ENCODE peak calls at places on chromosomes 12 and 14, in ten cellular contexts. One of them, this sample, is unnamed.

GRCh38 chr12:69534389-69534822 is 50.9 kb upstream of the CCT2 start:
- DNase-seq in heart right ventricle: no peak
- DNase-seq in kidney: no peak
- DNase-seq in progenitor cell of endocrine pancreas: no peak
- DNase-seq in tibial artery: peak; percentile 71
- DNase-seq in A549: peak; percentile 30
- DNase-seq in pancreas: no peak
- DNase-seq in adrenal gland: peak; percentile 61
- DNase-seq in heart left ventricle: peak; percentile 73
- DNase-seq in AG04450: peak; percentile 98
- DNase-seq in this sample: no peak

GRCh38 chr12:120764766-120765165 is 39.1 kb downstream of the ACADS start:
- DNase-seq in adrenal gland: no peak
- DNase-seq in heart left ventricle: no peak
- DNase-seq in tibial artery: no peak
- DNase-seq in progenitor cell of endocrine pancreas: no peak
- DNase-seq in kidney: no peak
- DNase-seq in heart right ventricle: no peak
- DNase-seq in A549: no peak
- DNase-seq in AG04450: no peak
- DNase-seq in pancreas: no peak
- DNase-seq in this sample: no peak

GRCh38 chr14:72679106-72679505 is 214.8 kb downstream of the DPF3 start:
- DNase-seq in kidney: no peak
- DNase-seq in progenitor cell of endocrine pancreas: no peak
- DNase-seq in adrenal gland: no peak
- DNase-seq in heart right ventricle: peak; percentile 34
- DNase-seq in tibial artery: no peak
- DNase-seq in A549: no peak
- DNase-seq in pancreas: no peak
- DNase-seq in AG04450: no peak
- DNase-seq in heart left ventricle: peak; percentile 55
- DNase-seq in this sample: no peak

GRCh38 chr12:87784350-87784749 is 244.9 kb downstream of the C12orf50 start:
- DNase-seq in tibial artery: no peak
- DNase-seq in adrenal gland: no peak
- DNase-seq in progenitor cell of endocrine pancreas: no peak
- DNase-seq in heart right ventricle: no peak
- DNase-seq in pancreas: peak; percentile 48
- DNase-seq in A549: no peak
- DNase-seq in heart left ventricle: no peak
- DNase-seq in kidney: peak; percentile 41
- DNase-seq in AG04450: no peak
- DNase-seq in this sample: no peak

GRCh38 chr12:76588881-76589565 is 29.5 kb upstream of the OSBPL8 start:
- DNase-seq in heart left ventricle: no peak
- DNase-seq in kidney: no peak
- DNase-seq in A549: no peak
- DNase-seq in progenitor cell of endocrine pancreas: no peak
- DNase-seq in AG04450: peak; percentile 66
- DNase-seq in tibial artery: peak; percentile 39
- DNase-seq in heart right ventricle: no peak
- DNase-seq in adrenal gland: no peak
- DNase-seq in pancreas: no peak
- DNase-seq in this sample: no peak

GRCh38 chr12:77925536-77926108 is 94.9 kb downstream of the NAV3 start:
- DNase-seq in pancreas: peak; percentile 56
- DNase-seq in tibial artery: peak; percentile 61
- DNase-seq in heart right ventricle: peak; percentile 41
- DNase-seq in progenitor cell of endocrine pancreas: peak; percentile 39
- DNase-seq in A549: peak; percentile 66
- DNase-seq in AG04450: peak; percentile 84
- DNase-seq in kidney: peak; percentile 73
- DNase-seq in adrenal gland: peak; percentile 82
- DNase-seq in heart left ventricle: peak; percentile 73
- DNase-seq in this sample: peak; percentile 70

GRCh38 chr12:123105427-123105826 is 45.5 kb downstream of the PITPNM2 start:
- DNase-seq in pancreas: no peak
- DNase-seq in tibial artery: no peak
- DNase-seq in heart left ventricle: peak; percentile 53
- DNase-seq in progenitor cell of endocrine pancreas: no peak
- DNase-seq in kidney: no peak
- DNase-seq in AG04450: no peak
- DNase-seq in heart right ventricle: no peak
- DNase-seq in adrenal gland: no peak
- DNase-seq in A549: no peak
- DNase-seq in this sample: no peak

GRCh38 chr12:51974646-51975045 is 23.1 kb downstream of the ACVR1B start:
- DNase-seq in heart left ventricle: no peak
- DNase-seq in A549: no peak
- DNase-seq in kidney: no peak
- DNase-seq in heart right ventricle: no peak
- DNase-seq in pancreas: no peak
- DNase-seq in AG04450: no peak
- DNase-seq in progenitor cell of endocrine pancreas: no peak
- DNase-seq in adrenal gland: no peak
- DNase-seq in tibial artery: no peak
- DNase-seq in this sample: no peak

GRCh38 chr12:130792926-130793849 is 45.9 kb downstream of the STX2 start:
- DNase-seq in kidney: no peak
- DNase-seq in A549: no peak
- DNase-seq in progenitor cell of endocrine pancreas: no peak
- DNase-seq in heart right ventricle: no peak
- DNase-seq in tibial artery: no peak
- DNase-seq in AG04450: no peak
- DNase-seq in adrenal gland: no peak
- DNase-seq in heart left ventricle: no peak
- DNase-seq in pancreas: no peak
- DNase-seq in this sample: peak; percentile 45

GRCh38 chr12:118061876-118062791 is 1.2 kb upstream of the WSB2 start:
- DNase-seq in pancreas: peak; percentile 65
- DNase-seq in tibial artery: peak; percentile 50
- DNase-seq in adrenal gland: peak; percentile 65
- DNase-seq in heart left ventricle: peak; percentile 47
- DNase-seq in A549: peak; percentile 73
- DNase-seq in progenitor cell of endocrine pancreas: no peak
- DNase-seq in heart right ventricle: peak; percentile 15
- DNase-seq in kidney: peak; percentile 82
- DNase-seq in AG04450: no peak
- DNase-seq in this sample: peak; percentile 20

GRCh38 chr12:100793182-100793581 is 1.4 kb upstream of the ANO4 start:
- DNase-seq in heart left ventricle: no peak
- DNase-seq in tibial artery: no peak
- DNase-seq in AG04450: no peak
- DNase-seq in progenitor cell of endocrine pancreas: no peak
- DNase-seq in heart right ventricle: no peak
- DNase-seq in pancreas: no peak
- DNase-seq in adrenal gland: peak; percentile 18
- DNase-seq in A549: no peak
- DNase-seq in kidney: no peak
- DNase-seq in this sample: no peak

GRCh38 chr12:11653215-11653753 is 3.8 kb downstream of the ETV6 start:
- DNase-seq in pancreas: no peak
- DNase-seq in A549: no peak
- DNase-seq in heart right ventricle: no peak
- DNase-seq in adrenal gland: no peak
- DNase-seq in progenitor cell of endocrine pancreas: no peak
- DNase-seq in kidney: no peak
- DNase-seq in AG04450: no peak
- DNase-seq in tibial artery: no peak
- DNase-seq in heart left ventricle: no peak
- DNase-seq in this sample: no peak

GRCh38 chr12:34402228-34402898 is 380.1 kb downstream of the ALG10 start:
- DNase-seq in AG04450: no peak
- DNase-seq in progenitor cell of endocrine pancreas: peak; percentile 7
- DNase-seq in adrenal gland: peak; percentile 1
- DNase-seq in heart right ventricle: peak; percentile 4
- DNase-seq in heart left ventricle: peak; percentile 2
- DNase-seq in kidney: peak; percentile 56
- DNase-seq in A549: no peak
- DNase-seq in pancreas: peak; percentile 53
- DNase-seq in tibial artery: peak; percentile 11
- DNase-seq in this sample: peak; percentile 2

GRCh38 chr14:56300495-56300894 is 182.3 kb downstream of the PELI2 start:
- DNase-seq in A549: no peak
- DNase-seq in heart left ventricle: no peak
- DNase-seq in AG04450: no peak
- DNase-seq in pancreas: no peak
- DNase-seq in progenitor cell of endocrine pancreas: no peak
- DNase-seq in heart right ventricle: no peak
- DNase-seq in kidney: no peak
- DNase-seq in adrenal gland: no peak
- DNase-seq in tibial artery: no peak
- DNase-seq in this sample: no peak

GRCh38 chr12:77847665-77848431 is 17.2 kb downstream of the NAV3 start:
- DNase-seq in adrenal gland: no peak
- DNase-seq in heart right ventricle: no peak
- DNase-seq in A549: no peak
- DNase-seq in pancreas: no peak
- DNase-seq in heart left ventricle: no peak
- DNase-seq in AG04450: peak; percentile 53
- DNase-seq in kidney: no peak
- DNase-seq in tibial artery: no peak
- DNase-seq in progenitor cell of endocrine pancreas: no peak
- DNase-seq in this sample: no peak

GRCh38 chr12:26101833-26102232 is 23.0 kb downstream of the BHLHE41 start:
- DNase-seq in AG04450: no peak
- DNase-seq in progenitor cell of endocrine pancreas: no peak
- DNase-seq in adrenal gland: no peak
- DNase-seq in heart right ventricle: no peak
- DNase-seq in tibial artery: no peak
- DNase-seq in A549: no peak
- DNase-seq in heart left ventricle: no peak
- DNase-seq in kidney: no peak
- DNase-seq in pancreas: no peak
- DNase-seq in this sample: no peak

GRCh38 chr14:102508410-102508773 is 1.2 kb downstream of the ANKRD9 start:
- DNase-seq in kidney: no peak
- DNase-seq in AG04450: no peak
- DNase-seq in pancreas: no peak
- DNase-seq in adrenal gland: peak; percentile 49
- DNase-seq in tibial artery: no peak
- DNase-seq in progenitor cell of endocrine pancreas: no peak
- DNase-seq in A549: peak; percentile 60
- DNase-seq in heart left ventricle: no peak
- DNase-seq in heart right ventricle: peak; percentile 50
- DNase-seq in this sample: no peak

GRCh38 chr14:54722791-54723432 is 156.0 kb downstream of the SAMD4A start:
- DNase-seq in heart left ventricle: no peak
- DNase-seq in A549: peak; percentile 31
- DNase-seq in AG04450: no peak
- DNase-seq in pancreas: no peak
- DNase-seq in tibial artery: no peak
- DNase-seq in adrenal gland: no peak
- DNase-seq in heart right ventricle: no peak
- DNase-seq in progenitor cell of endocrine pancreas: no peak
- DNase-seq in kidney: no peak
- DNase-seq in this sample: no peak
- TF ChIP-seq CTCF in heart left ventricle: peak; percentile 44
- TF ChIP-seq CTCF in A549: peak; percentile 49
- TF ChIP-seq CTCF in AG04450: no peak
- TF ChIP-seq CTCF in pancreas: no peak
- TF ChIP-seq CTCF in tibial artery: peak; percentile 14
- TF ChIP-seq CTCF in adrenal gland: peak; percentile 36
- TF ChIP-seq CTCF in heart right ventricle: peak; percentile 61
- TF ChIP-seq CTCF in progenitor cell of endocrine pancreas: peak; percentile 26
- TF ChIP-seq CTCF in kidney: peak; percentile 33
- TF ChIP-seq CTCF in this sample: no peak

DNA sequence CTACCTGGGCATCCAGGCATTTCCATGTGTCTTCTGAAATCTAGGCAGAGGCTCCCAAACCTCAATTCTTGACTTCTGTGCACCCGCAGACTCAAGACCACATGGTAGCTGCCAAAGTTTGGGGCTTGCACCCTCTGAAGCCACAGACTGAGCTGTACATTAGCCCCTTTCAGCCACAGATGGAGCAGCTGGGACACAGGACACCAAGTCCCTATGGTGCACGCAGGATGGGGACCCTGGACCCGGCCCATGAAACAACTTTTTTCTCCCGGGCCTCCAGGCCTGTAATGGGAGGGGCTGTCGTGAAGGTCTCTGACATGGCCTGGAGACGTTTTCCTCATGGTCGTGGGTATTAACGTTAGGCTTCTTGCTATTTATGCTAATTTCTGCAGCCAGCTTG is 330.0 kb downstream of the RERGL start:
- DNase-seq in tibial artery: no peak
- DNase-seq in kidney: no peak
- DNase-seq in pancreas: no peak
- DNase-seq in heart left ventricle: no peak
- DNase-seq in heart right ventricle: no peak
- DNase-seq in A549: no peak
- DNase-seq in progenitor cell of endocrine pancreas: no peak
- DNase-seq in AG04450: no peak
- DNase-seq in adrenal gland: no peak
- DNase-seq in this sample: no peak
- TF ChIP-seq CTCF in tibial artery: no peak
- TF ChIP-seq CTCF in kidney: no peak
- TF ChIP-seq CTCF in pancreas: no peak
- TF ChIP-seq CTCF in heart left ventricle: no peak
- TF ChIP-seq CTCF in heart right ventricle: no peak
- TF ChIP-seq CTCF in A549: no peak
- TF ChIP-seq CTCF in progenitor cell of endocrine pancreas: no peak
- TF ChIP-seq CTCF in AG04450: no peak
- TF ChIP-seq CTCF in adrenal gland: no peak
- TF ChIP-seq CTCF in this sample: no peak

DNA sequence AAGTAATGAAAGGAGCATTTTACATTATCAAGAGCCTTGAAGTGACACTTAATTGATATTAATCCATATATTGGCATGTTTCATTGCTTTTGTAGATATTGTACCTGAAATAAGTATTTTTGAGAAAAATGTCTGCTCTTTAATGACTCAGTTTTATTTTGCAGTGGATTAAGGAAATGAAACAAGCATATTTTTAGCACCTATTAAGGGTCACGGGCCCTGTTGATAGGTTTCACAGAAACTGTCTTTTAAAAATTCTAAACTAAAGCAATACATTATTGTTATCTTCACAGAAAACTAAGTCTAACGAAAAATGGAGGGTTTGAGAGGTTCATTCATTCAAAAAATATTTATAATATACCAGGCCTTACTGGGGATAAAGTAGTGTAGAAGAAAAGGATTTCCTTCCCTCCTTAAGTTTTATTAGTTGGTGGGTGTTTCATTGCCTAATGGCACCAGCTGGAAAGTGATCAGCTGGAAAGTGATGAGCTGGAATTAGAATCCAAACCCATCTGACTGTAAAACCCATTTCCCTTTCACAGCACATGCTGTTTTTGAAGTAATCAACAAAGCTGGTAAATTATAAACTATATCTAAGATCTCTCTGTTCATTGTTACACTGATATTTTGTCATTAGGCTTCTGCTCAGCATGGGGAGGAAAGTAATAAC is 54.2 kb downstream of the PTPRQ start:
- DNase-seq in heart right ventricle: no peak
- DNase-seq in pancreas: no peak
- DNase-seq in kidney: no peak
- DNase-seq in tibial artery: no peak
- DNase-seq in heart left ventricle: no peak
- DNase-seq in A549: no peak
- DNase-seq in adrenal gland: no peak
- DNase-seq in AG04450: no peak
- DNase-seq in progenitor cell of endocrine pancreas: no peak
- DNase-seq in this sample: no peak
- TF ChIP-seq CTCF in heart right ventricle: no peak
- TF ChIP-seq CTCF in pancreas: no peak
- TF ChIP-seq CTCF in kidney: no peak
- TF ChIP-seq CTCF in tibial artery: no peak
- TF ChIP-seq CTCF in heart left ventricle: no peak
- TF ChIP-seq CTCF in A549: no peak
- TF ChIP-seq CTCF in adrenal gland: no peak
- TF ChIP-seq CTCF in AG04450: no peak
- TF ChIP-seq CTCF in progenitor cell of endocrine pancreas: no peak
- TF ChIP-seq CTCF in this sample: no peak

GRCh38 chr12:2877047-2877958 is at the start of the genes FOXM1 and RHNO1:
- DNase-seq in heart left ventricle: peak; percentile 90
- DNase-seq in heart right ventricle: peak; percentile 91
- DNase-seq in progenitor cell of endocrine pancreas: peak; percentile 98
- DNase-seq in kidney: peak; percentile 97
- DNase-seq in AG04450: peak; percentile 66
- DNase-seq in tibial artery: peak; percentile 87
- DNase-seq in adrenal gland: peak; percentile 90
- DNase-seq in A549: peak; percentile 95
- DNase-seq in pancreas: peak; percentile 95
- DNase-seq in this sample: peak; percentile 92
- TF ChIP-seq CTCF in heart left ventricle: peak; percentile 8
- TF ChIP-seq CTCF in heart right ventricle: peak; percentile 35
- TF ChIP-seq CTCF in progenitor cell of endocrine pancreas: peak; percentile 20
- TF ChIP-seq CTCF in kidney: peak; percentile 32
- TF ChIP-seq CTCF in AG04450: peak; percentile 11
- TF ChIP-seq CTCF in tibial artery: no peak
- TF ChIP-seq CTCF in adrenal gland: peak; percentile 8
- TF ChIP-seq CTCF in A549: no peak
- TF ChIP-seq CTCF in pancreas: no peak
- TF ChIP-seq CTCF in this sample: no peak